ENCODE peak calls at places on chromosomes 13 and 19, in five cellular contexts. One of them, this sample, is unnamed.

GRCh38 chr19:36258028-36258875 is 43.3 kb downstream of the ZNF146 start:
- DNase-seq in HEK293T: no peak
- DNase-seq in GM12878: no peak
- DNase-seq in SK-N-SH: peak; percentile 14
- DNase-seq in HepG2: no peak
- DNase-seq in this sample: no peak

GRCh38 chr19:18271433-18271841 is 2.8 kb downstream of the IQCN start:
- DNase-seq in HEK293T: no peak
- DNase-seq in GM12878: no peak
- DNase-seq in SK-N-SH: no peak
- DNase-seq in HepG2: no peak
- DNase-seq in this sample: no peak

GRCh38 chr19:11848594-11849263 is at the start of gene ZNF439:
- DNase-seq in HEK293T: no peak
- DNase-seq in GM12878: peak; percentile 52
- DNase-seq in SK-N-SH: peak; percentile 95
- DNase-seq in HepG2: peak; percentile 85
- DNase-seq in this sample: peak; percentile 38

GRCh38 chr13:45198924-45199323 is 1.9 kb downstream of the KCTD4 start:
- DNase-seq in HEK293T: no peak
- DNase-seq in GM12878: no peak
- DNase-seq in SK-N-SH: no peak
- DNase-seq in HepG2: no peak
- DNase-seq in this sample: no peak

GRCh38 chr13:95660981-95661581 is 15.9 kb upstream of the DNAJC3 start:
- DNase-seq in HEK293T: peak; percentile 25
- DNase-seq in GM12878: no peak
- DNase-seq in SK-N-SH: peak; percentile 39
- DNase-seq in HepG2: peak; percentile 51
- DNase-seq in this sample: peak; percentile 41

GRCh38 chr13:81596224-81596753 is 1255.4 kb upstream of the SPRY2 start:
- DNase-seq in HEK293T: no peak
- DNase-seq in GM12878: no peak
- DNase-seq in SK-N-SH: no peak
- DNase-seq in HepG2: no peak
- DNase-seq in this sample: no peak

GRCh38 chr13:112859817-112860190 is 109.2 kb upstream of the MCF2L start:
- DNase-seq in HEK293T: no peak
- DNase-seq in GM12878: no peak
- DNase-seq in SK-N-SH: peak; percentile 84
- DNase-seq in HepG2: no peak
- DNase-seq in this sample: no peak

GRCh38 chr13:86476656-86477055 is 677.4 kb upstream of the SLITRK6 start:
- DNase-seq in HEK293T: no peak
- DNase-seq in GM12878: no peak
- DNase-seq in SK-N-SH: no peak
- DNase-seq in HepG2: no peak
- DNase-seq in this sample: no peak

GRCh38 chr13:51959773-51960172 is 51.5 kb downstream of the ATP7B start:
- DNase-seq in HEK293T: no peak
- DNase-seq in GM12878: no peak
- DNase-seq in SK-N-SH: no peak
- DNase-seq in HepG2: no peak
- DNase-seq in this sample: peak; percentile 21

GRCh38 chr13:37510441-37510840 is 88.1 kb downstream of the POSTN start:
- DNase-seq in HEK293T: no peak
- DNase-seq in GM12878: no peak
- DNase-seq in SK-N-SH: no peak
- DNase-seq in HepG2: no peak
- DNase-seq in this sample: no peak

GRCh38 chr19:50046649-50047503 is 21.1 kb downstream of the ZNF473 start:
- DNase-seq in HEK293T: peak; percentile 48
- DNase-seq in GM12878: no peak
- DNase-seq in SK-N-SH: peak; percentile 50
- DNase-seq in HepG2: peak; percentile 60
- DNase-seq in this sample: peak; percentile 34

GRCh38 chr13:94345374-94346195 is 133.9 kb downstream of the DCT start:
- DNase-seq in HEK293T: no peak
- DNase-seq in GM12878: no peak
- DNase-seq in SK-N-SH: peak; percentile 51
- DNase-seq in HepG2: peak; percentile 22
- DNase-seq in this sample: no peak

GRCh38 chr19:33175886-33176669 is 18.1 kb upstream of the LRP3 start:
- DNase-seq in HEK293T: no peak
- DNase-seq in GM12878: no peak
- DNase-seq in SK-N-SH: peak; percentile 75
- DNase-seq in HepG2: peak; percentile 61
- DNase-seq in this sample: peak; percentile 34

GRCh38 chr19:55224038-55224665 is 4.4 kb downstream of the TMEM86B start:
- DNase-seq in HEK293T: no peak
- DNase-seq in GM12878: no peak
- DNase-seq in SK-N-SH: peak; percentile 35
- DNase-seq in HepG2: no peak
- DNase-seq in this sample: no peak

GRCh38 chr19:17245535-17245984 is at the start of gene NR2F6:
- DNase-seq in HEK293T: no peak
- DNase-seq in GM12878: no peak
- DNase-seq in SK-N-SH: no peak
- DNase-seq in HepG2: no peak
- DNase-seq in this sample: no peak

GRCh38 chr19:7505682-7506384 is 10.1 kb upstream of the ZNF358 start:
- DNase-seq in HEK293T: peak; percentile 90
- DNase-seq in GM12878: no peak
- DNase-seq in SK-N-SH: peak; percentile 95
- DNase-seq in HepG2: no peak
- DNase-seq in this sample: peak; percentile 79

GRCh38 chr13:112684444-112684843 is 5.4 kb upstream of the ATP11A start:
- DNase-seq in HEK293T: no peak
- DNase-seq in GM12878: no peak
- DNase-seq in SK-N-SH: no peak
- DNase-seq in HepG2: no peak
- DNase-seq in this sample: no peak

GRCh38 chr19:18718015-18718526 is 34.6 kb downstream of the CRTC1 start:
- DNase-seq in HEK293T: no peak
- DNase-seq in GM12878: no peak
- DNase-seq in SK-N-SH: peak; percentile 67
- DNase-seq in HepG2: no peak
- DNase-seq in this sample: no peak

GRCh38 chr19:50719566-50719965 is at the start of gene SHANK1:
- DNase-seq in HEK293T: no peak
- DNase-seq in GM12878: no peak
- DNase-seq in SK-N-SH: peak; percentile 88
- DNase-seq in HepG2: no peak
- DNase-seq in this sample: peak; percentile 75

GRCh38 chr13:93496985-93497673 is 270.5 kb downstream of the GPC6 start:
- DNase-seq in HEK293T: peak; percentile 55
- DNase-seq in GM12878: no peak
- DNase-seq in SK-N-SH: peak; percentile 77
- DNase-seq in HepG2: no peak
- DNase-seq in this sample: no peak

GRCh38 chr13:50842246-50842645 is 1.2 kb downstream of the DLEU7 start:
- DNase-seq in HEK293T: no peak
- DNase-seq in GM12878: no peak
- DNase-seq in SK-N-SH: peak; percentile 39
- DNase-seq in HepG2: no peak
- DNase-seq in this sample: no peak

GRCh38 chr13:27607125-27607524 is 13.2 kb downstream of the LNX2 start:
- DNase-seq in HEK293T: no peak
- DNase-seq in GM12878: no peak
- DNase-seq in SK-N-SH: no peak
- DNase-seq in HepG2: peak; percentile 50
- DNase-seq in this sample: no peak

GRCh38 chr19:49770529-49770928 is 3.7 kb downstream of the AP2A1 start:
- DNase-seq in HEK293T: no peak
- DNase-seq in GM12878: no peak
- DNase-seq in SK-N-SH: no peak
- DNase-seq in HepG2: no peak
- DNase-seq in this sample: no peak

GRCh38 chr19:50311723-50312635 is 17.2 kb downstream of the KCNC3 start:
- DNase-seq in HEK293T: peak; percentile 73
- DNase-seq in GM12878: no peak
- DNase-seq in SK-N-SH: peak; percentile 93
- DNase-seq in HepG2: peak; percentile 59
- DNase-seq in this sample: peak; percentile 89

DNA sequence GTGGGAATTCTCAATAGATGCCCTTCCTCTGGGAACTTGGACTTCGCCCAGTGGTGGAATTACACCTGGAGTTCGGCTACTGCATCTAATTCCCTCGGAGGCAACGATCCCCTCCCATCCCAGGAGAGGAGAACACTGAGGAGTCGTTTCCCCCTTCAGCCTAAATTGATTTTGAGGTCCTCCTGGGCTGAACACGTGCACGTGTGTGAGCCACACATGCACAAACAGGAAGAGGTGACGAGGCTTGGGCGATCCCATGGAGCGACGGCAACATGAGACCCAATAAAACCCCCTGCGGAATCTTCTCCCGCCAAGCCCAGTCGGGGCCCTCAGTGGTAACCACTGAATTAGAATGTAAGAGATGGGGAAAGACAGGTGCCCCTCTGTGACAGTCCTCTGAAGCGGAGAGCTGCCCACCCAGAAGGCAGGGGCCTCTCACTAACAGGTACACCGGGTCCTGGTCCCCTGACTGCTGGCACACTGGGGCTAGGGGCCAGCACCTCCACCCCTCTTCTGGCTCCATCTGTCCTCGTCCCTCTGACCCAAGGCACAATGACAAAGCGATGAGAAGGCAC is 4.5 kb downstream of the MLLT1 start:
- DNase-seq in HEK293T: no peak
- DNase-seq in GM12878: no peak
- DNase-seq in SK-N-SH: no peak
- DNase-seq in HepG2: no peak
- DNase-seq in this sample: no peak
- TF ChIP-seq FOXM1 in HEK293T: no peak
- TF ChIP-seq FOXM1 in GM12878: no peak
- TF ChIP-seq FOXM1 in SK-N-SH: no peak
- TF ChIP-seq FOXM1 in HepG2: no peak
- TF ChIP-seq FOXM1 in this sample: no peak

GRCh38 chr19:3336680-3337523 is 29.5 kb upstream of the NFIC start:
- DNase-seq in HEK293T: no peak
- DNase-seq in GM12878: no peak
- DNase-seq in SK-N-SH: peak; percentile 76
- DNase-seq in HepG2: peak; percentile 24
- DNase-seq in this sample: no peak
- TF ChIP-seq FOXM1 in HEK293T: no peak
- TF ChIP-seq FOXM1 in GM12878: no peak
- TF ChIP-seq FOXM1 in SK-N-SH: no peak
- TF ChIP-seq FOXM1 in HepG2: no peak
- TF ChIP-seq FOXM1 in this sample: no peak

GRCh38 chr13:114042066-114042815 is 68.4 kb upstream of the C13orf46 start:
- DNase-seq in HEK293T: no peak
- DNase-seq in GM12878: no peak
- DNase-seq in SK-N-SH: no peak
- DNase-seq in HepG2: no peak
- DNase-seq in this sample: no peak
- TF ChIP-seq FOXM1 in HEK293T: no peak
- TF ChIP-seq FOXM1 in GM12878: no peak
- TF ChIP-seq FOXM1 in SK-N-SH: no peak
- TF ChIP-seq FOXM1 in HepG2: no peak
- TF ChIP-seq FOXM1 in this sample: no peak

DNA sequence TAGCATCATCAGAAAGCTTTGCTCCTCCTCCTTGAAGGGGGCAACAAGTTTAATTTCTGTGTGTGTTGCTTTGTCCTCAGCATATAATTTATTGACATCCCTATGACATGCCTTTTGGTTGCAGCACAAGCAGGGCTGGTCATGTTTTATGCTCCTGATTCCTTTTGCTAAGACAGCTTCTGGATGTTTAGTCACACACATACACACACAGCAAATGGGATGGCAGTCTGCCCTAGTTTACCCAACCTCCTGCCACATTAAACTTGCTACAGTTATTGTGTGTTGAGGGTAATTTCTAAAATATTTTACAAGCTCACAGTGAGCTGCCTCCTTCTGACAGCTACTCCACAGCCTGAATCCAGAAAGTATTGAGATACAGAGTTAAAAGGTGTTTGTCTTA is 217.9 kb upstream of the RXFP2 start:
- DNase-seq in HEK293T: no peak
- DNase-seq in GM12878: no peak
- DNase-seq in SK-N-SH: no peak
- DNase-seq in HepG2: no peak
- DNase-seq in this sample: no peak
- TF ChIP-seq FOXM1 in HEK293T: no peak
- TF ChIP-seq FOXM1 in GM12878: no peak
- TF ChIP-seq FOXM1 in SK-N-SH: no peak
- TF ChIP-seq FOXM1 in HepG2: no peak
- TF ChIP-seq FOXM1 in this sample: no peak

GRCh38 chr19:1266818-1267440 is 2.2 kb upstream of the CIRBP start:
- DNase-seq in HEK293T: peak; percentile 63
- DNase-seq in GM12878: no peak
- DNase-seq in SK-N-SH: peak; percentile 85
- DNase-seq in HepG2: no peak
- DNase-seq in this sample: no peak
- TF ChIP-seq FOXM1 in HEK293T: peak; percentile 41
- TF ChIP-seq FOXM1 in GM12878: no peak
- TF ChIP-seq FOXM1 in SK-N-SH: no peak
- TF ChIP-seq FOXM1 in HepG2: no peak
- TF ChIP-seq FOXM1 in this sample: peak; percentile 72

GRCh38 chr13:29921542-29921941 is 71.1 kb upstream of the UBL3 start:
- DNase-seq in HEK293T: no peak
- DNase-seq in GM12878: no peak
- DNase-seq in SK-N-SH: no peak
- DNase-seq in HepG2: no peak
- DNase-seq in this sample: no peak

GRCh38 chr13:29920018-29920643 is 69.7 kb upstream of the UBL3 start:
- DNase-seq in HEK293T: no peak
- DNase-seq in GM12878: no peak
- DNase-seq in SK-N-SH: no peak
- DNase-seq in HepG2: peak; percentile 63
- DNase-seq in this sample: no peak

GRCh38 chr13:29922281-29922821 is 71.9 kb upstream of the UBL3 start:
- DNase-seq in HEK293T: no peak
- DNase-seq in GM12878: no peak
- DNase-seq in SK-N-SH: no peak
- DNase-seq in HepG2: no peak
- DNase-seq in this sample: no peak

GRCh38 chr13:29917573-29918091 is 67.2 kb upstream of the UBL3 start:
- DNase-seq in HEK293T: no peak
- DNase-seq in GM12878: no peak
- DNase-seq in SK-N-SH: no peak
- DNase-seq in HepG2: no peak
- DNase-seq in this sample: no peak

DNA sequence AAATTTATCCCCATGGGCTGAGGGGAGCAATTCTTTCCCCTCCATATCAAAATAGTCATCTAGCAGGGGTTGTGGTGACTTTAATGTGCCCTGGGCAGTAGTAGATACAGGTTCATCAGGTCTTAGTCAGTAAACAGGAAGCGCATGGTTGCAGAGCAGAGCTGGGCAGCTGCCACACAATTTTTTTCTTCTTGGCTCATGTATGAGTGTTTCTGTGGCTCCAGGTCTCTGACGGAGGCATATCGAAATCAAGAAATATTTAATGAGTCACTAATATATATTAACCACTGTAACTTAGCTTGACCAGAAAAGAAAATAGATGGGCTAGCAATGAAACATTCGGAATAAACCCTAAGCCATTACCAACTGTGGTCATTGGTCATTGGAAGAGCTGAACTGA is 68.4 kb upstream of the UBL3 start:
- DNase-seq in HEK293T: no peak
- DNase-seq in GM12878: no peak
- DNase-seq in SK-N-SH: no peak
- DNase-seq in HepG2: no peak
- DNase-seq in this sample: no peak
- TF ChIP-seq FOXM1 in HEK293T: no peak
- TF ChIP-seq FOXM1 in GM12878: no peak
- TF ChIP-seq FOXM1 in SK-N-SH: no peak
- TF ChIP-seq FOXM1 in HepG2: no peak
- TF ChIP-seq FOXM1 in this sample: no peak

GRCh38 chr19:13492128-13492527 is 14.2 kb downstream of the CACNA1A start:
- DNase-seq in HEK293T: no peak
- DNase-seq in GM12878: no peak
- DNase-seq in SK-N-SH: no peak
- DNase-seq in HepG2: no peak
- DNase-seq in this sample: no peak
- TF ChIP-seq FOXM1 in HEK293T: no peak
- TF ChIP-seq FOXM1 in GM12878: no peak
- TF ChIP-seq FOXM1 in SK-N-SH: no peak
- TF ChIP-seq FOXM1 in HepG2: no peak
- TF ChIP-seq FOXM1 in this sample: no peak